ENCODE peak calls at places on chromosomes 12 and 14, in ten cellular contexts. H is lung; I is IMR-90; J is effector memory CD4-positive, alpha-beta T cell; Y is neuronal stem cell; B is aorta; R is prostate gland; C is tibial artery; X is heart right ventricle; V is heart left ventricle. S is an unnamed sample. For H3K4me1, the result is how much of the 10 kb centered on the place peaks cover.

GRCh38 chr14:32265584-32265983 is 62.5 kb upstream of the RNU6-8 start:
- DNase-seq in H (no peak), I (no peak), J (no peak), Y (no peak), B (no peak), R (no peak), C (no peak), X (no peak), V (no peak), S (no peak)

GRCh38 chr12:16189849-16190248 is 87.6 kb downstream of the SLC15A5 start:
- DNase-seq in H (no peak), I (peak), J (no peak), Y (no peak), B (no peak), R (no peak), C (no peak), X (no peak), V (no peak), S (no peak)

GRCh38 chr12:124396544-124397398 is 101.9 kb downstream of the RFLNA start:
- DNase-seq in H (no peak), I (no peak), J (no peak), Y (no peak), B (peak), R (peak), C (peak), X (peak), V (peak), S (peak)

GRCh38 chr12:67681145-67681778 is 32.7 kb downstream of the DYRK2 start:
- DNase-seq in H (no peak), I (peak), J (no peak), Y (no peak), B (no peak), R (no peak), C (peak), X (peak), V (peak), S (no peak)

GRCh38 chr12:118061876-118062791 is 1.2 kb upstream of the WSB2 start:
- DNase-seq in H (peak), I (peak), J (no peak), Y (peak), B (peak), R (peak), C (peak), X (peak), V (peak), S (peak)

GRCh38 chr12:79300199-79300568 is 390.6 kb downstream of the PAWR start:
- DNase-seq in H (no peak), I (peak), J (no peak), Y (no peak), B (no peak), R (no peak), C (no peak), X (no peak), V (no peak), S (no peak)

GRCh38 chr14:87944987-87945604 is 47.9 kb downstream of the GALC start:
- DNase-seq in H (no peak), I (peak), J (no peak), Y (peak), B (no peak), R (no peak), C (no peak), X (no peak), V (no peak), S (no peak)

GRCh38 chr14:73633115-73633514 is 11.7 kb upstream of the DNAL1 start:
- DNase-seq in H (no peak), I (no peak), J (no peak), Y (no peak), B (no peak), R (no peak), C (no peak), X (no peak), V (no peak), S (no peak)

GRCh38 chr12:65670775-65671174 is 153.5 kb upstream of the HMGA2 start:
- DNase-seq in H (no peak), I (peak), J (no peak), Y (no peak), B (no peak), R (no peak), C (no peak), X (no peak), V (no peak), S (no peak)

GRCh38 chr14:52146504-52146903 is 77.6 kb upstream of the NID2 start:
- DNase-seq in H (no peak), I (no peak), J (no peak), Y (no peak), B (no peak), R (no peak), C (no peak), X (no peak), V (no peak), S (no peak)

GRCh38 chr14:26595922-26596721 is 1.7 kb downstream of the NOVA1 start:
- DNase-seq in H (no peak), I (no peak), J (no peak), Y (no peak), B (no peak), R (no peak), C (no peak), X (no peak), V (no peak), S (no peak)

GRCh38 chr12:78271546-78271945 is 440.9 kb downstream of the NAV3 start:
- DNase-seq in H (no peak), I (peak), J (no peak), Y (no peak), B (no peak), R (no peak), C (no peak), X (no peak), V (no peak), S (no peak)

GRCh38 chr12:124828264-124829007 is 35.2 kb downstream of the SCARB1 start:
- DNase-seq in H (no peak), I (peak), J (no peak), Y (no peak), B (no peak), R (peak), C (no peak), X (no peak), V (no peak), S (no peak)

GRCh38 chr12:19572920-19573558 is 133.7 kb downstream of the AEBP2 start:
- DNase-seq in H (no peak), I (peak), J (no peak), Y (no peak), B (no peak), R (no peak), C (no peak), X (no peak), V (no peak), S (no peak)

GRCh38 chr12:121712462-121713256 is at the start of gene TMEM120B:
- DNase-seq in H (peak), I (peak), J (peak), Y (peak), B (peak), R (peak), C (peak), X (peak), V (peak), S (peak)

DNA sequence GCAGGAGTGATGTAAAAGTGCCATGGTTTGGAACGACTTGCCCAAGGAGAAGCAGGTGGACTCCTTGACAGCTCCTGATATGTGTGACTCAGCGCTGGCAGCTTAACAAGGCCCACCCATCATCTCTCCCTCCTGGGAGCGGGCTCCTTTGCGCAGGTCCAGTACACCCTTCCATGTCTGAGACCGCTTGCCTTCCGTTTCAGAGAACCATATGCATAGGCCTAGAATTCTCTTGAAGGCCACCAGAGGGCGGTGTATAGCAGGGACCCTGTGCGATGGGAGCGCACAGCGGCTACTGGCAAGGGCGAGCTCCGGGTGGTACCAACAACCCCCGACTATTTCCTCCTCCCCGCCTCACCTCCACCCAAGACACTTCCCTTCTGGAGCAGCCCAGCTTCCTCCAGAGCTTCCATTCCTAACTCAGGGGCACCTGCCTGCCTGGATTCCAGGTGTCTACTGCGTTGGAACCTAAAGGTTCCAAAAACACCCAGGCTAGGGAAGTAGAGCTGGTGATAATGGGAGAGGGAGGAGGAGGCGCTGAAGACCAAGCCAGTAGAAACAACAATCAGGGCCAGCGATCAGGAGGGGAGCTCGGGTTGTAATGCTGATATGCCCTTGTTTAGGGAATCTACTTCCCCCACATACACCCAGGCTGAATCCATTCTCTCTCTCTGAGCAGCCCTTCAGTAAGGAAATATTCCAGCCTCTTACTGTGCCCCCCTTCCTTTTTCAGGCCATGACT is 6.2 kb downstream of the DHH start:
- DNase-seq in H (peak), I (peak), J (peak), Y (peak), B (peak), R (peak), C (peak), X (peak), V (peak), S (peak)
- H3K4me1 ChIP-seq in H (under half), I (under half), J (under half), Y (under half), B (under half), R (under half), C (under half), X (half or more), V (under half), S (half or more)

GRCh38 chr12:128818065-128819022 is 5.4 kb downstream of the SLC15A4 start:
- DNase-seq in H (no peak), I (peak), J (no peak), Y (no peak), B (peak), R (no peak), C (no peak), X (no peak), V (no peak), S (no peak)
- H3K4me1 ChIP-seq in H (under half), I (under half), J (under half), Y (under half), B (under half), R (under half), C (half or more), X (half or more), V (under half), S (half or more)

GRCh38 chr12:132766380-132767085 is 4.9 kb upstream of the ANKLE2 start:
- DNase-seq in H (no peak), I (peak), J (no peak), Y (no peak), B (peak), R (no peak), C (peak), X (peak), V (peak), S (peak)
- H3K4me1 ChIP-seq in H (under half), I (under half), J (under half), Y (under half), B (under half), R (under half), C (under half), X (under half), V (under half), S (under half)

GRCh38 chr12:91989143-91989542 is 156.5 kb downstream of the BTG1 start:
- DNase-seq in H (no peak), I (no peak), J (no peak), Y (no peak), B (no peak), R (no peak), C (no peak), X (no peak), V (no peak), S (no peak)
- H3K4me1 ChIP-seq in H (under half), I (under half), J (under half), Y (under half), B (under half), R (under half), C (half or more), X (half or more), V (under half), S (under half)

GRCh38 chr14:91375748-91376452 is 41.7 kb downstream of the CCDC88C start:
- DNase-seq in H (no peak), I (no peak), J (no peak), Y (no peak), B (no peak), R (no peak), C (no peak), X (no peak), V (no peak), S (no peak)
- H3K4me1 ChIP-seq in H (under half), I (under half), J (half or more), Y (under half), B (under half), R (half or more), C (under half), X (half or more), V (under half), S (half or more)

GRCh38 chr14:53978194-53978593 is 21.6 kb upstream of the BMP4 start:
- DNase-seq in H (no peak), I (no peak), J (no peak), Y (no peak), B (no peak), R (no peak), C (no peak), X (no peak), V (no peak), S (no peak)
- H3K4me1 ChIP-seq in H (under half), I (under half), J (under half), Y (under half), B (under half), R (under half), C (under half), X (under half), V (under half), S (under half)

GRCh38 chr14:78947681-78948080 is 777.5 kb downstream of the NRXN3 start:
- DNase-seq in H (no peak), I (no peak), J (no peak), Y (no peak), B (no peak), R (no peak), C (no peak), X (no peak), V (no peak), S (no peak)

GRCh38 chr14:78946949-78947348 is 776.8 kb downstream of the NRXN3 start:
- DNase-seq in H (no peak), I (no peak), J (no peak), Y (no peak), B (no peak), R (no peak), C (no peak), X (no peak), V (no peak), S (no peak)

GRCh38 chr14:78950654-78951053 is 780.5 kb downstream of the NRXN3 start:
- DNase-seq in H (no peak), I (peak), J (no peak), Y (no peak), B (no peak), R (no peak), C (no peak), X (no peak), V (no peak), S (no peak)
- H3K4me1 ChIP-seq in H (under half), I (under half), J (under half), Y (under half), B (under half), R (under half), C (under half), X (under half), V (under half), S (under half)